ENCODE peak calls at places on chromosomes 7 and 10, in ten cellular contexts. E, F, K, I, Y, S, A, J, B and P are unnamed samples.

GRCh38 chr10:119896937-119897336 is 4.4 kb downstream of the SEC23IP start:
- DNase-seq in E (no peak), F (no peak), K (no peak), I (no peak), Y (no peak), S (no peak), A (no peak), J (no peak), B (no peak), P (no peak)

GRCh38 chr10:85280014-85280413 is 951.6 kb downstream of the CCSER2 start:
- DNase-seq in E (no peak), F (no peak), K (no peak), I (no peak), Y (no peak), S (no peak), A (no peak), J (no peak), B (no peak), P (no peak)

GRCh38 chr7:43589728-43590127 is 6.8 kb downstream of the STK17A start:
- DNase-seq in E (no peak), F (no peak), K (no peak), I (no peak), Y (no peak), S (no peak), A (no peak), J (no peak), B (no peak), P (no peak)

GRCh38 chr10:71728218-71728737 is 8.7 kb upstream of the C10orf105 start:
- DNase-seq in E (no peak), F (no peak), K (no peak), I (no peak), Y (peak), S (no peak), A (no peak), J (no peak), B (no peak), P (no peak)

GRCh38 chr7:43295429-43295828 is 183.0 kb downstream of the HECW1 start:
- DNase-seq in E (no peak), F (no peak), K (no peak), I (no peak), Y (no peak), S (no peak), A (no peak), J (no peak), B (no peak), P (no peak)

GRCh38 chr7:118158766-118159165 is 25.2 kb upstream of the LSM8 start:
- DNase-seq in E (no peak), F (no peak), K (no peak), I (no peak), Y (no peak), S (no peak), A (no peak), J (no peak), B (peak), P (no peak)

GRCh38 chr7:6636741-6637543 is at the start of gene ZNF316:
- DNase-seq in E (no peak), F (peak), K (peak), I (peak), Y (peak), S (no peak), A (no peak), J (peak), B (peak), P (peak)

GRCh38 chr7:128115821-128116723 is 84.8 kb upstream of the LRRC4 start:
- DNase-seq in E (no peak), F (no peak), K (no peak), I (no peak), Y (no peak), S (no peak), A (no peak), J (no peak), B (no peak), P (no peak)

GRCh38 chr10:79354615-79355014 is 7.3 kb downstream of the PPIF start:
- DNase-seq in E (no peak), F (no peak), K (no peak), I (no peak), Y (no peak), S (no peak), A (no peak), J (no peak), B (no peak), P (no peak)

GRCh38 chr10:129870926-129871660 is 93.0 kb downstream of the EBF3 start:
- DNase-seq in E (no peak), F (no peak), K (no peak), I (no peak), Y (no peak), S (no peak), A (no peak), J (no peak), B (peak), P (peak)

GRCh38 chr7:74544706-74545469 is 91.2 kb downstream of the GTF2IRD1 start:
- DNase-seq in E (no peak), F (no peak), K (no peak), I (peak), Y (peak), S (no peak), A (no peak), J (no peak), B (peak), P (no peak)

GRCh38 chr7:18610331-18610948 is 114.9 kb downstream of the HDAC9 start:
- DNase-seq in E (no peak), F (no peak), K (no peak), I (peak), Y (no peak), S (no peak), A (no peak), J (no peak), B (peak), P (no peak)

GRCh38 chr10:91536101-91536500 is 96.8 kb downstream of the PPP1R3C start:
- DNase-seq in E (no peak), F (no peak), K (no peak), I (peak), Y (no peak), S (no peak), A (no peak), J (no peak), B (no peak), P (no peak)

GRCh38 chr7:426510-426909 is 93.1 kb downstream of the PDGFA start:
- DNase-seq in E (no peak), F (no peak), K (no peak), I (no peak), Y (no peak), S (no peak), A (no peak), J (no peak), B (no peak), P (no peak)

GRCh38 chr10:6300106-6300783 is 97.5 kb downstream of the PFKFB3 start:
- DNase-seq in E (no peak), F (no peak), K (no peak), I (peak), Y (peak), S (no peak), A (no peak), J (no peak), B (no peak), P (peak)

GRCh38 chr10:25026463-25026862 is 10.1 kb downstream of the THNSL1 start:
- DNase-seq in E (no peak), F (no peak), K (no peak), I (peak), Y (no peak), S (no peak), A (no peak), J (no peak), B (no peak), P (no peak)